ENCODE peak calls at places on chromosomes 5 and 9, in eight cellular contexts. E, H, Q, C, V, I, G and U are unnamed samples. For H3K27me3, the result is how much of the 10 kb centered on the place peaks cover.

GRCh38 chr9:128224877-128225276 is 21.7 kb downstream of the DNM1 start:
- DNase-seq in E (no peak), H (no peak), Q (peak), C (no peak), V (no peak), I (no peak), G (no peak), U (no peak)

GRCh38 chr5:123429993-123430392 is 6.8 kb upstream of the CEP120 start:
- DNase-seq in E (no peak), H (peak), Q (no peak), C (no peak), V (peak), I (no peak), G (no peak), U (no peak)

GRCh38 chr9:126613656-126614055 is at the start of gene LMX1B:
- DNase-seq in E (no peak), H (no peak), Q (peak), C (peak), V (peak), I (peak), G (no peak), U (no peak)

GRCh38 chr9:128902351-128903078 is 18.3 kb upstream of the PHYHD1 start:
- DNase-seq in E (no peak), H (peak), Q (peak), C (no peak), V (no peak), I (peak), G (no peak), U (peak)

GRCh38 chr9:126698251-126698650 is 84.5 kb downstream of the LMX1B start:
- DNase-seq in E (no peak), H (no peak), Q (no peak), C (no peak), V (no peak), I (peak), G (no peak), U (no peak)

GRCh38 chr5:124576848-124577409 is 169.5 kb downstream of the ZNF608 start:
- DNase-seq in E (no peak), H (no peak), Q (no peak), C (no peak), V (no peak), I (no peak), G (no peak), U (no peak)

GRCh38 chr5:173984218-173984617 is 4.8 kb upstream of the C5orf47 start:
- DNase-seq in E (no peak), H (peak), Q (no peak), C (peak), V (no peak), I (no peak), G (no peak), U (no peak)

GRCh38 chr9:123282343-123283047 is 14.1 kb upstream of the STRBP start:
- DNase-seq in E (no peak), H (no peak), Q (no peak), C (no peak), V (no peak), I (no peak), G (no peak), U (no peak)

GRCh38 chr9:89778100-89779085 is 173.6 kb downstream of the GADD45G start:
- DNase-seq in E (no peak), H (no peak), Q (no peak), C (no peak), V (no peak), I (peak), G (no peak), U (no peak)

GRCh38 chr5:108380531-108381021 is 1.3 kb downstream of the FBXL17 start:
- DNase-seq in E (peak), H (peak), Q (peak), C (peak), V (peak), I (peak), G (peak), U (peak)

GRCh38 chr9:100933656-100934055 is 94.9 kb upstream of the PLPPR1 start:
- DNase-seq in E (no peak), H (no peak), Q (no peak), C (no peak), V (peak), I (no peak), G (no peak), U (no peak)

GRCh38 chr9:116178481-116179211 is 25.1 kb downstream of the PAPPA start:
- DNase-seq in E (no peak), H (no peak), Q (no peak), C (no peak), V (no peak), I (no peak), G (no peak), U (no peak)

GRCh38 chr9:116175616-116176015 is 22.0 kb downstream of the PAPPA start:
- DNase-seq in E (no peak), H (no peak), Q (no peak), C (no peak), V (no peak), I (no peak), G (no peak), U (no peak)

DNA sequence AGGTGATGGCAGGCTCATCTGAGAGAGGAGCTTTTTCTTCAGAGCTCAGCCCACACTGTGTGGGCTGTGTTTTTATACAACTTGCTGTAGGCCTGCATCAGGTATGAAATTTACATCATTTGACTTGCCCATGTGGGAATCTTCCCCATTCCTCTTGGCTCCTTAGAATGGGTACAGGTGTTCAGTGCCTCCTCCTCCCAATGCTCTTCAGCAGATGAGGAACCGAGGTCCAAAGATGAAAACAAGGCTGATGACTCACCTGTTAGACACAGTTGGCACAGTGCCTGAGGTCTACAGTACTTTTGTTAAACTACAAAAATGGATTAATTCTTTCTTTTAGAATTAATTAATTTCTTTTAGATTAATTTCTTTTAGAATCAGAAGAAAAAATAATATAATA is 20.8 kb downstream of the PAPPA start:
- DNase-seq in E (no peak), H (no peak), Q (no peak), C (no peak), V (no peak), I (no peak), G (no peak), U (no peak)
- H3K27ac ChIP-seq in E (no peak), H (no peak), Q (no peak), C (no peak), V (no peak), I (no peak), G (no peak), U (no peak)

GRCh38 chr9:113876806-113877236 is 712 bp downstream of the ZNF618 start:
- DNase-seq in E (no peak), H (no peak), Q (no peak), C (peak), V (no peak), I (no peak), G (no peak), U (no peak)
- TF ChIP-seq CTCF in E (no peak), H (no peak), Q (peak), C (no peak), V (peak), I (no peak), G (peak), U (peak)

DNA sequence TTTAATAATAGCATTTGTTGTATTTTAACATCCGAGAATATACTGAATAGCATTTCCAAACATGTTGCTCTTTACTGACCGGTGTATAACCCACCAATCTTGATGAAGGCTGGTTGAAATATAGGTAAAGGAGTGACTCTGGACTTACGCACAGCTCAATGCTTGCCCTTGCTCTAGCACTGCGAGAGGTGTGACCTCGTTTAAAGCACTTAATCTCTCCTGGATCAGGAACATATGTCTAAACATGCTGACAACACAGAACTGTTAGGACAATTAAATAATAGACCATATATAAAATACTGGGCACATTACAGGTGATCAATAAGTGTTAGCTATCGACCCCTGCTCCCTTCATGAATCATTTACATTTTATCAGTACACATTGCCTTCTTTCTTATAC is 28.3 kb downstream of the TLR4 start:
- DNase-seq in E (no peak), H (no peak), Q (no peak), C (no peak), V (no peak), I (no peak), G (no peak), U (no peak)
- H3K27me3 ChIP-seq in E (under half), H (under half), Q (under half), C (under half), V (under half), I (under half), G (under half), U (under half)

GRCh38 chr5:141875022-141875740 is 3.0 kb downstream of the PCDH1 start:
- DNase-seq in E (no peak), H (no peak), Q (peak), C (peak), V (no peak), I (no peak), G (no peak), U (no peak)
- H3K27ac ChIP-seq in E (no peak), H (no peak), Q (no peak), C (peak), V (no peak), I (peak), G (peak), U (no peak)

DNA sequence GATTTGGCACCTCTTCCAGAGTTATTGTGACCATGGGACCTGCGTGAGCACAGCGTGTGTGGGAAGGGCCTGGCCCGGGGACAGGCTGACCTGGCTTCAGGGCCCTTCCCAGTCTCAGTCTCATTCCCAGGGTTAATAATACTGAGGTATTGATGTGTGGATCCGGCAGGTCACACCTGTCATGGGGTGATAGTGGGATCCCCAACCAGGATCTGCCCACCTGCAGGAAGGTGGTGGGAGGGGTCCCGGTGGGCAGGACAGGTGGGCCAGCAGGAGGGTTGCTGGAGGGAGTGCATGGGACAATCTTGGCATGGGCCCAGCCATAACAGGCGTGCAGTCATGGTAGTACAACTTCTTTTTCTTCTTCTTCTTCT is 55.4 kb downstream of the COL15A1 start:
- DNase-seq in E (peak), H (no peak), Q (no peak), C (no peak), V (no peak), I (no peak), G (no peak), U (no peak)
- TF ChIP-seq CTCF in E (peak), H (no peak), Q (no peak), C (no peak), V (no peak), I (no peak), G (no peak), U (no peak)

GRCh38 chr5:6408260-6408596 is 29.9 kb upstream of the MED10 start:
- DNase-seq in E (no peak), H (no peak), Q (no peak), C (no peak), V (no peak), I (no peak), G (no peak), U (no peak)
- H3K27me3 ChIP-seq in E (under half), H (under half), Q (under half), C (under half), V (under half), I (under half), G (under half), U (under half)

GRCh38 chr5:170552486-170553122 is 48.8 kb downstream of the KCNIP1 start:
- DNase-seq in E (peak), H (no peak), Q (no peak), C (peak), V (peak), I (no peak), G (peak), U (no peak)

GRCh38 chr5:170551622-170552021 is 47.8 kb downstream of the KCNIP1 start:
- DNase-seq in E (no peak), H (no peak), Q (no peak), C (no peak), V (peak), I (no peak), G (no peak), U (no peak)

GRCh38 chr5:170551076-170551475 is 47.3 kb downstream of the KCNIP1 start:
- DNase-seq in E (no peak), H (no peak), Q (no peak), C (no peak), V (peak), I (no peak), G (no peak), U (no peak)

GRCh38 chr5:170554566-170555267 is 50.9 kb downstream of the KCNIP1 start:
- DNase-seq in E (no peak), H (no peak), Q (no peak), C (no peak), V (peak), I (no peak), G (no peak), U (no peak)

GRCh38 chr5:170553218-170553617 is 49.4 kb downstream of the KCNIP1 start:
- DNase-seq in E (no peak), H (no peak), Q (no peak), C (no peak), V (no peak), I (no peak), G (no peak), U (no peak)
- H3K27ac ChIP-seq in E (no peak), H (no peak), Q (no peak), C (no peak), V (no peak), I (no peak), G (peak), U (no peak)